ENCODE peak calls at places on chromosomes 7 and 10, in eight cellular contexts. U, H, J, P, D, R, Q and T are unnamed samples.
A peak's percentile ranks its signal among the peaks of the same experiment; 100 is the strongest.

GRCh38 chr10:132149917-132150316 is 36.8 kb upstream of the DPYSL4 start:
- DNase-seq in U (no peak), H (no peak), J (no peak), P (no peak), D (no peak), R (no peak), Q (no peak), T (no peak)

GRCh38 chr10:49740346-49741107 is 21.6 kb downstream of the OGDHL start:
- DNase-seq in U (no peak), H (no peak), J (no peak), P (no peak), D (no peak), R (no peak), Q (no peak), T (no peak)

GRCh38 chr7:38312776-38313175 is 39.3 kb upstream of the TARP start:
- DNase-seq in U (no peak), H (peak; percentile 81), J (no peak), P (no peak), D (no peak), R (no peak), Q (no peak), T (no peak)

GRCh38 chr10:22831586-22831985 is 96.3 kb upstream of the ARMC3 start:
- DNase-seq in U (no peak), H (no peak), J (no peak), P (no peak), D (no peak), R (no peak), Q (no peak), T (no peak)

GRCh38 chr7:159209429-159209828 is 64.8 kb upstream of the VIPR2 start:
- DNase-seq in U (no peak), H (no peak), J (no peak), P (no peak), D (no peak), R (no peak), Q (no peak), T (no peak)

GRCh38 chr10:22821501-22821900 is 106.4 kb upstream of the ARMC3 start:
- DNase-seq in U (peak; percentile 84), H (no peak), J (no peak), P (no peak), D (no peak), R (no peak), Q (no peak), T (no peak)

GRCh38 chr10:5627486-5628044 is 38.8 kb downstream of the ASB13 start:
- DNase-seq in U (no peak), H (no peak), J (no peak), P (no peak), D (no peak), R (no peak), Q (no peak), T (no peak)

GRCh38 chr7:490461-491291 is 29.0 kb downstream of the PDGFA start:
- DNase-seq in U (no peak), H (no peak), J (no peak), P (peak; percentile 80), D (no peak), R (no peak), Q (no peak), T (no peak)

GRCh38 chr10:20885678-20886077 is 11.4 kb downstream of the NEBL start:
- DNase-seq in U (no peak), H (no peak), J (no peak), P (no peak), D (peak; percentile 19), R (no peak), Q (no peak), T (no peak)

GRCh38 chr10:69360485-69361302 is 56.0 kb downstream of the TACR2 start:
- DNase-seq in U (peak; percentile 42), H (no peak), J (no peak), P (no peak), D (peak; percentile 49), R (no peak), Q (no peak), T (no peak)

GRCh38 chr7:125563557-125563956 is 633.9 kb upstream of the POT1 start:
- DNase-seq in U (no peak), H (no peak), J (no peak), P (no peak), D (no peak), R (no peak), Q (no peak), T (no peak)

GRCh38 chr10:62048919-62049636 is 147.6 kb downstream of the ARID5B start:
- DNase-seq in U (peak; percentile 94), H (no peak), J (no peak), P (peak; percentile 52), D (peak; percentile 83), R (peak; percentile 81), Q (peak; percentile 84), T (no peak)